ENCODE peak calls at places on chromosomes 3 and 15, in seven cellular contexts. One of them, this sample, is unnamed.

GRCh38 chr15:84840741-84841429 is 23.7 kb downstream of the ALPK3 start:
- DNase-seq in transverse colon: peak
- DNase-seq in A549: no peak
- DNase-seq in IMR-90: peak
- DNase-seq in lower leg skin: no peak
- DNase-seq in body of pancreas: peak
- DNase-seq in ovary: peak
- DNase-seq in this sample: no peak

GRCh38 chr3:115281697-115282685 is 134.9 kb upstream of the ZBTB20 start:
- DNase-seq in body of pancreas: no peak
- DNase-seq in lower leg skin: no peak
- DNase-seq in IMR-90: no peak
- DNase-seq in transverse colon: no peak
- DNase-seq in ovary: no peak
- DNase-seq in A549: no peak
- DNase-seq in this sample: no peak

GRCh38 chr15:57950381-57950946 is 115.0 kb downstream of the ALDH1A2 start:
- DNase-seq in transverse colon: no peak
- DNase-seq in lower leg skin: no peak
- DNase-seq in IMR-90: no peak
- DNase-seq in A549: no peak
- DNase-seq in body of pancreas: no peak
- DNase-seq in ovary: no peak
- DNase-seq in this sample: no peak

GRCh38 chr15:98728811-98729160 is 80.4 kb downstream of the IGF1R start:
- DNase-seq in lower leg skin: no peak
- DNase-seq in body of pancreas: no peak
- DNase-seq in IMR-90: no peak
- DNase-seq in transverse colon: no peak
- DNase-seq in ovary: no peak
- DNase-seq in A549: no peak
- DNase-seq in this sample: no peak

GRCh38 chr3:190306513-190307163 is 15.6 kb downstream of the CLDN1 start:
- DNase-seq in ovary: no peak
- DNase-seq in transverse colon: no peak
- DNase-seq in body of pancreas: peak
- DNase-seq in IMR-90: peak
- DNase-seq in A549: no peak
- DNase-seq in lower leg skin: no peak
- DNase-seq in this sample: no peak

GRCh38 chr15:39135989-39136388 is 444.9 kb upstream of the THBS1 start:
- DNase-seq in lower leg skin: no peak
- DNase-seq in body of pancreas: no peak
- DNase-seq in A549: no peak
- DNase-seq in IMR-90: peak
- DNase-seq in transverse colon: no peak
- DNase-seq in ovary: no peak
- DNase-seq in this sample: no peak

GRCh38 chr15:47184003-47184404 is 533.3 kb upstream of the SEMA6D start:
- DNase-seq in body of pancreas: peak
- DNase-seq in transverse colon: peak
- DNase-seq in A549: no peak
- DNase-seq in IMR-90: no peak
- DNase-seq in ovary: no peak
- DNase-seq in lower leg skin: peak
- DNase-seq in this sample: no peak

GRCh38 chr3:64272842-64273241 is 47.6 kb upstream of the PRICKLE2 start:
- DNase-seq in IMR-90: no peak
- DNase-seq in body of pancreas: no peak
- DNase-seq in ovary: no peak
- DNase-seq in transverse colon: no peak
- DNase-seq in lower leg skin: no peak
- DNase-seq in A549: no peak
- DNase-seq in this sample: no peak

GRCh38 chr3:19183572-19183971 is 35.3 kb downstream of the KCNH8 start:
- DNase-seq in ovary: no peak
- DNase-seq in body of pancreas: no peak
- DNase-seq in lower leg skin: no peak
- DNase-seq in A549: no peak
- DNase-seq in IMR-90: no peak
- DNase-seq in transverse colon: no peak
- DNase-seq in this sample: no peak

GRCh38 chr3:111762535-111762934 is 96.5 kb upstream of the PHLDB2 start:
- DNase-seq in transverse colon: no peak
- DNase-seq in ovary: no peak
- DNase-seq in body of pancreas: no peak
- DNase-seq in A549: no peak
- DNase-seq in lower leg skin: no peak
- DNase-seq in IMR-90: peak
- DNase-seq in this sample: no peak

GRCh38 chr15:69628256-69629093 is 175.9 kb downstream of the RPLP1 start:
- DNase-seq in IMR-90: no peak
- DNase-seq in body of pancreas: no peak
- DNase-seq in A549: no peak
- DNase-seq in lower leg skin: peak
- DNase-seq in ovary: no peak
- DNase-seq in transverse colon: no peak
- DNase-seq in this sample: no peak

GRCh38 chr3:172512363-172512762 is 10.9 kb downstream of the TNFSF10 start:
- DNase-seq in body of pancreas: peak
- DNase-seq in IMR-90: no peak
- DNase-seq in transverse colon: peak
- DNase-seq in A549: no peak
- DNase-seq in lower leg skin: no peak
- DNase-seq in ovary: no peak
- DNase-seq in this sample: no peak

GRCh38 chr15:92247649-92248242 is 145.9 kb upstream of the ST8SIA2 start:
- DNase-seq in ovary: no peak
- DNase-seq in IMR-90: no peak
- DNase-seq in A549: no peak
- DNase-seq in transverse colon: no peak
- DNase-seq in lower leg skin: no peak
- DNase-seq in body of pancreas: no peak
- DNase-seq in this sample: no peak

GRCh38 chr3:187750041-187750512 is 4.8 kb upstream of the BCL6 start:
- DNase-seq in lower leg skin: no peak
- DNase-seq in ovary: no peak
- DNase-seq in IMR-90: peak
- DNase-seq in body of pancreas: peak
- DNase-seq in transverse colon: peak
- DNase-seq in A549: peak
- DNase-seq in this sample: no peak

GRCh38 chr3:54073386-54073785 is 49.0 kb upstream of the CACNA2D3 start:
- DNase-seq in IMR-90: no peak
- DNase-seq in body of pancreas: no peak
- DNase-seq in A549: no peak
- DNase-seq in ovary: no peak
- DNase-seq in transverse colon: no peak
- DNase-seq in lower leg skin: no peak
- DNase-seq in this sample: no peak

GRCh38 chr3:74303711-74304110 is 310.7 kb downstream of the CNTN3 start:
- DNase-seq in transverse colon: no peak
- DNase-seq in A549: no peak
- DNase-seq in body of pancreas: no peak
- DNase-seq in IMR-90: no peak
- DNase-seq in lower leg skin: no peak
- DNase-seq in ovary: no peak
- DNase-seq in this sample: no peak

GRCh38 chr3:126342991-126343661 is 14.1 kb downstream of the KLF15 start:
- DNase-seq in A549: no peak
- DNase-seq in IMR-90: peak
- DNase-seq in ovary: peak
- DNase-seq in transverse colon: peak
- DNase-seq in lower leg skin: peak
- DNase-seq in body of pancreas: peak
- DNase-seq in this sample: no peak

GRCh38 chr15:95450413-95450812 is 880.1 kb upstream of the NR2F2 start:
- DNase-seq in A549: no peak
- DNase-seq in IMR-90: no peak
- DNase-seq in body of pancreas: no peak
- DNase-seq in ovary: no peak
- DNase-seq in transverse colon: no peak
- DNase-seq in lower leg skin: no peak
- DNase-seq in this sample: no peak

GRCh38 chr15:43214592-43215295 is 6.1 kb downstream of the EPB42 start:
- DNase-seq in body of pancreas: no peak
- DNase-seq in lower leg skin: peak
- DNase-seq in A549: no peak
- DNase-seq in ovary: no peak
- DNase-seq in IMR-90: no peak
- DNase-seq in transverse colon: no peak
- DNase-seq in this sample: no peak
- TF ChIP-seq POLR2A in body of pancreas: no peak
- TF ChIP-seq POLR2A in lower leg skin: no peak
- TF ChIP-seq POLR2A in A549: no peak
- TF ChIP-seq POLR2A in ovary: no peak
- TF ChIP-seq POLR2A in IMR-90: no peak
- TF ChIP-seq POLR2A in transverse colon: no peak
- TF ChIP-seq POLR2A in this sample: no peak

DNA sequence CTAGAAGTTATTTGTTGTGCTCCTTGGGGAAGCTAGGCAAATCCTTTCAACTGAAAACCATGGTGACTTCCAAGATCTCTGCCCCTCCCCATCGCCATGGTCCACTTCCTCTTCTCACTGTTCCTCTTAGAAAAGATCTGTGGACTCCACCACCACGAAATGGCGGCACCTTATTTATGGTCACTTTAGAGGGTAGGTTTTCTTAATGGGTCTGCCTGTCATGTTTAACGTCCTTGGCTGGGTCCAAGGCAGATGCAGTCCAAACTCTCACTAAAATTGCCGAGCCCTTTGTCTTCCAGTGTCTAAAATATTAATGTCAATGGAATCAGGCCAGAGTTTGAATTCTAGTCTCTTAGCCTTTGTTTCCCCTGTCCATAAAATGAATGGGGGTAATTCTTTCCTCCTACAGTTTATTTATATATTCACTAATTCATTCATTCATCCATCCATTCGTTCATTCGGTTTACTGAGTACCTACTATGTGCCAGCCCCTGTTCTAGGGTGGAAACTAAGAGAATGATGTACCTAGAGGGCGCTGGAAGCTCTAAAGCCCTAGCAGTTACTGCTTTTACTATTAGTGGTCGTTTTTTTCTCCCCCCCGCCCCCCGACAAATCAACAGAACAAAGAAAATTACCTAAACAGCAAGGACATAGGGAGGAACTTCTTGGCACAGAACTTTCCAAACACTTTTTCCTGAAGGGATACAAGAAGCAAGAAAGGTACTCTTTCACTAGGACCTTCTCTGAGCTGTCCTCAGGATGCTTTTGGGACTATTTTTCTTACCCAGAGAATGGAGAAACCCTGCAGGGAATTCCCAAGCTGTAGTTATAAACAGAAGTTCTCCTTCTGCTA is 661 bp downstream of the PATL2 start:
- DNase-seq in transverse colon: peak
- DNase-seq in lower leg skin: no peak
- DNase-seq in A549: no peak
- DNase-seq in ovary: no peak
- DNase-seq in body of pancreas: peak
- DNase-seq in IMR-90: peak
- DNase-seq in this sample: no peak
- TF ChIP-seq POLR2A in transverse colon: no peak
- TF ChIP-seq POLR2A in lower leg skin: no peak
- TF ChIP-seq POLR2A in A549: no peak
- TF ChIP-seq POLR2A in ovary: no peak
- TF ChIP-seq POLR2A in body of pancreas: no peak
- TF ChIP-seq POLR2A in IMR-90: no peak
- TF ChIP-seq POLR2A in this sample: peak

GRCh38 chr15:83538682-83539081 is 91.5 kb downstream of the SH3GL3 start:
- DNase-seq in IMR-90: no peak
- DNase-seq in A549: no peak
- DNase-seq in lower leg skin: no peak
- DNase-seq in body of pancreas: no peak
- DNase-seq in ovary: no peak
- DNase-seq in transverse colon: no peak
- DNase-seq in this sample: no peak
- TF ChIP-seq POLR2A in IMR-90: no peak
- TF ChIP-seq POLR2A in A549: no peak
- TF ChIP-seq POLR2A in lower leg skin: no peak
- TF ChIP-seq POLR2A in body of pancreas: no peak
- TF ChIP-seq POLR2A in ovary: no peak
- TF ChIP-seq POLR2A in transverse colon: no peak
- TF ChIP-seq POLR2A in this sample: no peak

GRCh38 chr15:51737538-51738305 is at the start of gene LYSMD2:
- DNase-seq in body of pancreas: peak
- DNase-seq in A549: peak
- DNase-seq in IMR-90: peak
- DNase-seq in lower leg skin: peak
- DNase-seq in ovary: peak
- DNase-seq in transverse colon: peak
- DNase-seq in this sample: peak
- TF ChIP-seq POLR2A in body of pancreas: peak
- TF ChIP-seq POLR2A in A549: peak
- TF ChIP-seq POLR2A in IMR-90: no peak
- TF ChIP-seq POLR2A in lower leg skin: no peak
- TF ChIP-seq POLR2A in ovary: no peak
- TF ChIP-seq POLR2A in transverse colon: peak
- TF ChIP-seq POLR2A in this sample: no peak

This sample was measured in GM12891.